ENCODE peak calls at places on chromosomes 1 and 21, in four cellular contexts. W is H9, X is HCT116, M is mammary epithelial cell. J is an unnamed sample. For H3K27me3, the result is how much of the 10 kb centered on the place peaks cover.

GRCh38 chr1:29653034-29653810 is 416.9 kb downstream of the PTPRU start:
- DNase-seq in M (no peak), X (no peak), W (peak), J (peak)

GRCh38 chr1:18157968-18158367 is 50.4 kb downstream of the IGSF21 start:
- DNase-seq in W (no peak), X (no peak), M (no peak), J (no peak)

GRCh38 chr1:40039245-40039756 is 1.2 kb upstream of the CAP1 start:
- DNase-seq in X (no peak), M (no peak), W (no peak), J (no peak)

GRCh38 chr1:173020138-173020742 is 30.5 kb downstream of the TNFSF18 start:
- DNase-seq in M (no peak), W (no peak), X (no peak), J (no peak)

GRCh38 chr21:31363720-31364119 is 19.7 kb upstream of the TIAM1 start:
- DNase-seq in X (no peak), W (no peak), M (no peak), J (no peak)

GRCh38 chr1:198056255-198056654 is 100.5 kb upstream of the NEK7 start:
- DNase-seq in X (no peak), M (no peak), W (peak), J (no peak)

GRCh38 chr1:14426854-14427253 is 171.6 kb upstream of the KAZN start:
- DNase-seq in X (no peak), M (no peak), W (no peak), J (no peak)

GRCh38 chr1:89125571-89126233 is at the start of gene GBP2:
- DNase-seq in X (no peak), M (peak), W (no peak), J (peak)

GRCh38 chr1:61064673-61065072 is 17.7 kb upstream of the NFIA start:
- DNase-seq in W (no peak), M (no peak), X (no peak), J (no peak)

GRCh38 chr1:89754518-89754917 is 66.3 kb upstream of the LRRC8D start:
- DNase-seq in W (no peak), M (no peak), X (no peak), J (no peak)

GRCh38 chr1:206133751-206134371 is 16.7 kb upstream of the AVPR1B start:
- DNase-seq in W (no peak), X (no peak), M (no peak), J (no peak)

GRCh38 chr1:42983675-42984074 is 25.0 kb upstream of the SLC2A1 start:
- DNase-seq in M (no peak), W (no peak), X (no peak), J (no peak)

DNA sequence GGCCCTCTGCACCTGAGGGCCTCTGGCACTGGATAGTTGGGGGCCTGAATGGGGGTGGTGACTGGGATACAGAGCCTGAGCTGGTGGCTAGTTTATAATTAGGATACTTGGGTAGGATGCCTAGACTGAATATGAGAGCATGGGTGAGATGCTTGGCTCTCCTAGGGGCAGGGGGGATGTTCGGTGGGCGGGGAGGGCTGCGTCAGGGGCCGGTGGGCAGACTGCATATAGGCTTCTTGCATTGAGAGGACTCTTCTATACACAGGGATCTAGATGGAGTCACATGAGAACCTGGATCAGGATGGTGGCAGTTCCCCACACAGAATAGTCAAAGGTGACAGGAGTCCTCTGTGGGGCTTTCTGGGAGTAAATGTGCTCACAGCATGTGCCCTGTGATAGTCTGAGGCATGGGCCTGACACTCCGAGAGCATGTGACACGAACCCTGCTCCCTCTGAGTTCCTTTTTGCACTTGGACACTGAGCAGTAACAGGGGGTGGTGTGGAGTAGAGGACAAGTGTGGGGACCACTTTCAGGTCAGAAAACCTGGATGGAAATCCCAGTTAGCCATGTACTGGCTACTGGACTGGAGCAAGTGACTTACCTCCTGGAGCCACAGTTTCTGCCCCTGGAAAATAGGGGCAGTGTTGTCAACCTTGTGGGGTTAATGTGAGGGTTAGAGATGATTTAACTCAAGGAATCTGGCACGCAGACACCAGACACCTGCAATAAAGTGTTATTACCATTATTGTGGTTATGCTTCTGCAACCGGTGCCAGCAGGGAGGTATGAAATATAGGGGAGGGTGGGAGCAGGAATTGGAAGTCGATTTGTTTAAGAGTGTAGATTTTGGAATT is 2.2 kb downstream of the MAP7D1 start:
- DNase-seq in X (no peak), M (no peak), W (no peak), J (no peak)
- H3K9ac ChIP-seq in X (peak), M (peak), W (no peak), J (peak)

GRCh38 chr1:202210969-202211368 is 17.4 kb downstream of the LGR6 start:
- DNase-seq in X (no peak), M (no peak), W (no peak), J (no peak)

GRCh38 chr1:202208458-202208857 is 14.9 kb downstream of the LGR6 start:
- DNase-seq in M (no peak), X (no peak), W (no peak), J (no peak)

GRCh38 chr1:202212787-202213186 is 19.2 kb downstream of the LGR6 start:
- DNase-seq in X (no peak), M (no peak), W (no peak), J (no peak)

GRCh38 chr1:202207292-202207691 is 13.7 kb downstream of the LGR6 start:
- DNase-seq in W (no peak), M (peak), X (no peak), J (no peak)

DNA sequence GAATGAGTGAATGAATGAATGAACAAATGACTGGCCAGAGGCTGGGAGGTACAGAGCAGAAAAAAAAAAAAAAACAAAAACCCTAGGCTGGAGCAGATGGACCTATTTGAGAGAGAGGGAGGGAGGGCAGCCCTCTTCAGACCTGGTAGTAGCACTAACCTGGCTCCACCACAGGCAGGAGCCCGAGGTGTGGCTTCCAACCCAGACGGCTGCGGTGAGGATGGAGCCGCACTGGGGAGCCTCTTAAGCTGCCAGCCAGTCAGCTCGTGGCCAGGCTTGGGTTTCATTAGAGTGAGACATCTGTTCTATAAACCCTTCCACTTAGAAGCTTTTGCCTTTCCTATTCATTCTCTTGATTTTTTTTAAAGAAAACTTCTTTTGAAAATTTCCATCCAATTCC is 16.8 kb downstream of the LGR6 start:
- DNase-seq in W (no peak), M (peak), X (no peak), J (no peak)
- H3K27me3 ChIP-seq in W (under half), M (under half), X (under half), J (under half)

GRCh38 chr1:37868466-37868865 is 9.1 kb upstream of the MTF1 start:
- DNase-seq in X (no peak), M (peak), W (no peak), J (no peak)

GRCh38 chr1:37866491-37866890 is 7.1 kb upstream of the MTF1 start:
- DNase-seq in M (no peak), X (no peak), W (no peak), J (no peak)

GRCh38 chr1:37867784-37868183 is 8.4 kb upstream of the MTF1 start:
- DNase-seq in W (peak), X (no peak), M (no peak), J (no peak)

GRCh38 chr1:37862330-37862729 is 2.9 kb upstream of the MTF1 start:
- DNase-seq in W (no peak), M (peak), X (no peak), J (no peak)

DNA sequence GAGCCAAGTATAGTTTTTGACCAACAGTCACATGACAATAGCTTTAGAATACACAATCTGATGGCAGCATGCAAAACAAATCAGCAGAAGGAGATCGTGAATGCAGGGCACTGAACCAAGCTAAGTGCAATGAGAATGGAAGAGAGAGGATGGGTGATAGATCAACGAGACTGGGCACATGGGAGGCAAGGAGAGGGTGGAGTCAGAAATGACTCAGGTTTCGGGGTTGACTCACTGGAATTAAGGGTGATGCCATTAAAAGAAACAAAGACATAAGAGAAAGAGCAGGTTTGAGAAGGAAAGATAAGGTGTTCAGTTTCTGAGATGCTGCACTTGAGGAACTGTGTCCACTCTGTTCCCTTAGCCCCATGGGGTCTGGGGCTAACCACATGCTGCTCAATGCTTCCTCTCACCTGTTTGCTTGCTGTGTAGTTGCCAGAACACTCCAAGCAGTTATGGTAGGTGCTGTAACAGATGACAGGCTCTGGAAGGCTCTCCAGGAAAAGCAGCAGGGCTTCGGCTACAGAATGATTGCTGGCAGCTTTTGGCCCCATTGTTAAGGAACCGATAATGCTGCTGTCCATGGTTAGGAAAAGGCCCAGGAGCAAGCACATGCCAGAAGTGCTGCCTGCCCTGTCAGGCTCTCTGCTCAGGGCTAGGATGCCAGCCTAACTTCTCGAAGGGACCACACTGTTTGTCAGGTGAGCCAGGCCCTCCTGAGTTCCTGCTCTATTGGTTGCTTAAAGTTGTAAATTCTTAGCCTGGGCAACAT is 6.1 kb upstream of the MTF1 start:
- DNase-seq in W (no peak), M (peak), X (peak), J (no peak)
- H3K27ac ChIP-seq in W (no peak), M (peak), X (peak), J (no peak)

GRCh38 chr1:228276901-228277490 is 69.2 kb downstream of the OBSCN start:
- DNase-seq in W (peak), X (no peak), M (no peak), J (no peak)

GRCh38 chr1:228276361-228276831 is 68.6 kb downstream of the OBSCN start:
- DNase-seq in W (no peak), X (no peak), M (no peak), J (no peak)

GRCh38 chr1:228274452-228275153 is 66.8 kb downstream of the OBSCN start:
- DNase-seq in W (peak), M (no peak), X (no peak), J (no peak)

GRCh38 chr1:228275154-228275434 is 67.2 kb downstream of the OBSCN start:
- DNase-seq in M (no peak), W (no peak), X (no peak), J (no peak)

GRCh38 chr1:228275435-228276342 is 67.8 kb downstream of the OBSCN start:
- DNase-seq in W (peak), M (peak), X (peak), J (peak)
- H3K9ac ChIP-seq in W (no peak), M (no peak), X (peak), J (peak)

GRCh38 chr1:182060877-182061276 is 635 bp downstream of the ZNF648 start:
- DNase-seq in X (no peak), W (no peak), M (no peak), J (no peak)

GRCh38 chr1:182059936-182060335 is 1.6 kb downstream of the ZNF648 start:
- DNase-seq in X (no peak), W (no peak), M (no peak), J (no peak)

GRCh38 chr1:182064611-182065010 is 3.1 kb upstream of the ZNF648 start:
- DNase-seq in M (no peak), W (no peak), X (no peak), J (no peak)

GRCh38 chr1:182062223-182062622 is 711 bp upstream of the ZNF648 start:
- DNase-seq in X (no peak), W (no peak), M (no peak), J (no peak)

GRCh38 chr1:182061597-182061996 is at the start of gene ZNF648:
- DNase-seq in X (no peak), W (peak), M (peak), J (no peak)
- H3K27me3 ChIP-seq in X (under half), W (under half), M (under half), J (under half)

GRCh38 chr1:12132078-12132477 is 34.7 kb upstream of the TNFRSF1B start:
- DNase-seq in X (no peak), M (peak), W (no peak), J (no peak)
- H3K27ac ChIP-seq in X (no peak), M (no peak), W (no peak), J (peak)

DNA sequence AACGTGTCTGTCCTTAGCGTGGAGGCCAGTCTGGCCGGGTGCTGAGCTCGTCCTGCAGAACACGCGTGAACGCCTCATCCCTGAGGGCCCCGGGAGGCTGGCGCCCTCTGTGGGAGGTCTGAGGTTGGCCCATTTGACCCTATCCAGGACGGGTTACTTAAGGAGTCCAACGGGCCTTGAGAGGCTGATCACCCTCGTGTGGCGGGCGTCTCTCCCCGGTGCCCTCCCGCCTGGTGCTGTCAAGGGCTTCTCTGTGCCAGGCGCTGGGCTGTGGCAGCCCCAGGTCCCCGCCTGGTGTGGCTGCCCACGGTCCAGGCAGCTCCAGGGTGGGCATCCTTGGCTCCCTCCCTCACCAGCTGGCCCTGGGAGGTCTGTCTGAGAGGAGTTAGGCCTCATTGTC is 9.7 kb downstream of the SKI start:
- DNase-seq in M (no peak), W (peak), X (no peak), J (no peak)
- H3K9ac ChIP-seq in M (no peak), W (no peak), X (no peak), J (peak)

GRCh38 chr1:171628225-171628624 is 6.2 kb downstream of the MYOCOS start:
- DNase-seq in W (no peak), M (no peak), X (no peak), J (no peak)
- H3K27me3 ChIP-seq in W (under half), M (under half), X (under half), J (under half)

DNA sequence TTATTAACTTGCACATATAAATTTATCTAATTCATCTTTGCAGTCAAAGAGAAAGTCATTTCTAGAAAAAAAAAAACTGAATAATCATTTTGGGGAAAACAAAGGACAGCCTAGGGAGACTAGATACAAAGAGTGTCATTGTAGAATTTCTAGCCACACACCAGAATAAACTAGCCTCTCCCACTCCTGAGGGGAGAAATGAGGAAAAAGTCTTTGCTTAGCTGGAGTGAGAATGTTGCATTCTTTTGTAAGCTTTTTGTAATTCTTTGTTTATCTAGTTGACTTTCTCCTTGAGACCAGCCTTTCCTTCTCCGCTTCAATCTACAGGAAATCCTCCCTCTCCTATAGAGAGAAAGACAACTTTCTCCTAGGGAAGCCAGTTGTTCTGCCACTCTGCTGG is 15.9 kb upstream of the CGN start:
- DNase-seq in M (no peak), W (no peak), X (no peak), J (no peak)
- H3K27ac ChIP-seq in M (no peak), W (no peak), X (no peak), J (no peak)